ENCODE peak calls at places on chromosomes 16 and 17, in five cellular contexts. B is fibroblast of villous mesenchyme; X is ascending aorta; O is activated gamma-delta T cell treated with anti-CD3 and anti-CD28 coated beads, Interleukin-2, amount 50 U/mL, for 16 hours; N is NCI-H345. C is an unnamed sample.
A peak's percentile ranks its signal among the peaks of the same experiment; 100 is the strongest.

GRCh38 chr16:50666658-50667496 is 14.2 kb downstream of the SNX20 start:
- DNase-seq in B (no peak), O (peak; percentile 29), X (no peak), N (no peak), C (no peak)

GRCh38 chr17:62720126-62720850 is 87.8 kb downstream of the MARCHF10 start:
- DNase-seq in N (no peak), B (no peak), O (no peak), X (no peak), C (no peak)

GRCh38 chr17:76139801-76140660 is 1.0 kb downstream of the FOXJ1 start:
- DNase-seq in O (peak; percentile 53), N (no peak), B (no peak), X (no peak), C (no peak)

GRCh38 chr17:61420128-61420527 is 20.5 kb downstream of the TBX2 start:
- DNase-seq in O (no peak), B (no peak), N (no peak), X (no peak), C (no peak)

GRCh38 chr16:86470964-86471363 is 39.4 kb upstream of the FOXF1 start:
- DNase-seq in N (no peak), X (no peak), B (no peak), O (no peak), C (no peak)

GRCh38 chr16:57036945-57037344 is 47.6 kb downstream of the NLRC5 start:
- DNase-seq in N (no peak), O (no peak), X (no peak), B (no peak), C (no peak)

GRCh38 chr16:89460556-89460955 is 29.8 kb downstream of the ANKRD11 start:
- DNase-seq in X (no peak), N (no peak), O (no peak), B (no peak), C (no peak)

GRCh38 chr17:81934850-81935708 is 2.0 kb downstream of the PYCR1 start:
- DNase-seq in N (no peak), B (no peak), X (no peak), O (no peak), C (no peak)

GRCh38 chr17:79294459-79295071 is 219.9 kb downstream of the ENGASE start:
- DNase-seq in N (no peak), O (no peak), X (no peak), B (peak; percentile 56), C (no peak)

GRCh38 chr16:87043273-87044030 is 273.7 kb downstream of the C16orf95 start:
- DNase-seq in N (no peak), X (no peak), O (no peak), B (no peak), C (peak; percentile 43)

GRCh38 chr17:40563371-40564052 is 1.8 kb downstream of the CCR7 start:
- DNase-seq in O (no peak), B (no peak), N (no peak), X (no peak), C (no peak)

GRCh38 chr17:77687921-77688320 is 270.6 kb upstream of the TNRC6C start:
- DNase-seq in X (no peak), B (no peak), N (no peak), O (no peak), C (no peak)

GRCh38 chr16:85676466-85676865 is 12.3 kb downstream of the GINS2 start:
- DNase-seq in O (no peak), X (no peak), B (no peak), N (no peak), C (no peak)

GRCh38 chr16:79647586-79647985 is 47.0 kb upstream of the MAF start:
- DNase-seq in X (no peak), N (no peak), O (no peak), B (no peak), C (no peak)

GRCh38 chr17:48841395-48841831 is 10.6 kb downstream of the CALCOCO2 start:
- DNase-seq in B (peak; percentile 88), O (no peak), N (no peak), X (no peak), C (no peak)

GRCh38 chr17:27494192-27495091 is 38.2 kb downstream of the KSR1 start:
- DNase-seq in O (no peak), X (peak; percentile 58), B (peak; percentile 77), N (no peak), C (no peak)

GRCh38 chr17:59516451-59516850 is 49.0 kb upstream of the DHX40 start:
- DNase-seq in B (no peak), O (no peak), N (no peak), X (no peak), C (no peak)